ENCODE peak calls at places on chromosome 21, in four cellular contexts. One of them, this sample, is unnamed.
A peak's percentile ranks its signal among the peaks of the same experiment; 100 is the strongest.

GRCh38 chr21:34900376-34900775 is 148.7 kb downstream of the RUNX1 start:
- DNase-seq in ovary: no peak
- DNase-seq in K562: no peak
- DNase-seq in suprapubic skin: no peak
- DNase-seq in this sample: no peak

GRCh38 chr21:16086121-16086520 is 356.3 kb downstream of the USP25 start:
- DNase-seq in ovary: no peak
- DNase-seq in K562: no peak
- DNase-seq in suprapubic skin: no peak
- DNase-seq in this sample: no peak

GRCh38 chr21:23475518-23476189 is 2131.6 kb downstream of the MRPL39 start:
- DNase-seq in ovary: no peak
- DNase-seq in K562: no peak
- DNase-seq in suprapubic skin: no peak
- DNase-seq in this sample: no peak

GRCh38 chr21:25776440-25776839 is 41.7 kb downstream of the GABPA start:
- DNase-seq in ovary: no peak
- DNase-seq in K562: no peak
- DNase-seq in suprapubic skin: no peak
- DNase-seq in this sample: no peak

GRCh38 chr21:34644815-34645214 is 24.0 kb upstream of the CLIC6 start:
- DNase-seq in ovary: no peak
- DNase-seq in K562: no peak
- DNase-seq in suprapubic skin: no peak
- DNase-seq in this sample: no peak

GRCh38 chr21:31911138-31911907 is 38.5 kb downstream of the HUNK start:
- DNase-seq in ovary: no peak
- DNase-seq in K562: no peak
- DNase-seq in suprapubic skin: no peak
- DNase-seq in this sample: no peak

GRCh38 chr21:25375675-25376074 is 231.6 kb downstream of the MRPL39 start:
- DNase-seq in ovary: no peak
- DNase-seq in K562: no peak
- DNase-seq in suprapubic skin: no peak
- DNase-seq in this sample: no peak

GRCh38 chr21:41282412-41282811 is 34.2 kb upstream of the FAM3B start:
- DNase-seq in ovary: no peak
- DNase-seq in K562: no peak
- DNase-seq in suprapubic skin: no peak
- DNase-seq in this sample: no peak

GRCh38 chr21:28439852-28440251 is 552.8 kb downstream of the LTN1 start:
- DNase-seq in ovary: no peak
- DNase-seq in K562: no peak
- DNase-seq in suprapubic skin: no peak
- DNase-seq in this sample: no peak

GRCh38 chr21:38875694-38876492 is 70.2 kb downstream of the ETS2 start:
- DNase-seq in ovary: no peak
- DNase-seq in K562: no peak
- DNase-seq in suprapubic skin: no peak
- DNase-seq in this sample: no peak

GRCh38 chr21:32182449-32182848 is 96.4 kb downstream of the MIS18A start:
- DNase-seq in ovary: no peak
- DNase-seq in K562: no peak
- DNase-seq in suprapubic skin: no peak
- DNase-seq in this sample: no peak

GRCh38 chr21:39137248-39138186 is 45.7 kb downstream of the PSMG1 start:
- DNase-seq in ovary: peak; percentile 42
- DNase-seq in K562: peak; percentile 32
- DNase-seq in suprapubic skin: no peak
- DNase-seq in this sample: no peak

GRCh38 chr21:28256420-28256831 is 736.3 kb downstream of the LTN1 start:
- DNase-seq in ovary: no peak
- DNase-seq in K562: no peak
- DNase-seq in suprapubic skin: no peak
- DNase-seq in this sample: no peak

GRCh38 chr21:42524341-42525227 is 10.9 kb downstream of the SLC37A1 start:
- DNase-seq in ovary: peak; percentile 85
- DNase-seq in K562: no peak
- DNase-seq in suprapubic skin: peak; percentile 84
- DNase-seq in this sample: peak; percentile 76

GRCh38 chr21:26732442-26733221 is 112.6 kb downstream of the ADAMTS1 start:
- DNase-seq in ovary: peak; percentile 63
- DNase-seq in K562: no peak
- DNase-seq in suprapubic skin: no peak
- DNase-seq in this sample: peak; percentile 56

GRCh38 chr21:15455819-15456462 is 273.8 kb upstream of the USP25 start:
- DNase-seq in ovary: no peak
- DNase-seq in K562: no peak
- DNase-seq in suprapubic skin: no peak
- DNase-seq in this sample: no peak

GRCh38 chr21:24759348-24760118 is 847.7 kb downstream of the MRPL39 start:
- DNase-seq in ovary: no peak
- DNase-seq in K562: no peak
- DNase-seq in suprapubic skin: no peak
- DNase-seq in this sample: no peak

GRCh38 chr21:31418355-31419001 is 74.4 kb upstream of the TIAM1 start:
- DNase-seq in ovary: no peak
- DNase-seq in K562: no peak
- DNase-seq in suprapubic skin: no peak
- DNase-seq in this sample: no peak

GRCh38 chr21:34674467-34674866 is 5.7 kb downstream of the CLIC6 start:
- DNase-seq in ovary: no peak
- DNase-seq in K562: no peak
- DNase-seq in suprapubic skin: no peak
- DNase-seq in this sample: no peak

GRCh38 chr21:39051561-39051949 is 131.7 kb downstream of the PSMG1 start:
- DNase-seq in ovary: no peak
- DNase-seq in K562: no peak
- DNase-seq in suprapubic skin: no peak
- DNase-seq in this sample: no peak

GRCh38 chr21:41029573-41029972 is 138.4 kb upstream of the BACE2 start:
- DNase-seq in ovary: no peak
- DNase-seq in K562: no peak
- DNase-seq in suprapubic skin: no peak
- DNase-seq in this sample: no peak

GRCh38 chr21:34996304-34997081 is 52.6 kb downstream of the RUNX1 start:
- DNase-seq in ovary: no peak
- DNase-seq in K562: peak; percentile 60
- DNase-seq in suprapubic skin: no peak
- DNase-seq in this sample: no peak

GRCh38 chr21:42733874-42734273 is 80.5 kb downstream of the PDE9A start:
- DNase-seq in ovary: no peak
- DNase-seq in K562: no peak
- DNase-seq in suprapubic skin: peak; percentile 15
- DNase-seq in this sample: no peak

GRCh38 chr21:42362700-42363099 is 3.6 kb downstream of the TFF1 start:
- DNase-seq in ovary: no peak
- DNase-seq in K562: no peak
- DNase-seq in suprapubic skin: no peak
- DNase-seq in this sample: no peak

GRCh38 chr21:42614811-42615342 is 38.5 kb upstream of the PDE9A start:
- DNase-seq in ovary: no peak
- DNase-seq in K562: no peak
- DNase-seq in suprapubic skin: peak; percentile 77
- DNase-seq in this sample: no peak

GRCh38 chr21:34812510-34813265 is 143.9 kb downstream of the CLIC6 start:
- DNase-seq in ovary: no peak
- DNase-seq in K562: no peak
- DNase-seq in suprapubic skin: no peak
- DNase-seq in this sample: no peak

GRCh38 chr21:46621457-46622182 is 13.9 kb upstream of the PRMT2 start:
- DNase-seq in ovary: no peak
- DNase-seq in K562: no peak
- DNase-seq in suprapubic skin: no peak
- DNase-seq in this sample: no peak

GRCh38 chr21:41506526-41507520 is 1.1 kb downstream of the TMPRSS2 start:
- DNase-seq in ovary: no peak
- DNase-seq in K562: no peak
- DNase-seq in suprapubic skin: no peak
- DNase-seq in this sample: peak; percentile 85

GRCh38 chr21:38760017-38760761 is 45.5 kb upstream of the ETS2 start:
- DNase-seq in ovary: no peak
- DNase-seq in K562: no peak
- DNase-seq in suprapubic skin: no peak
- DNase-seq in this sample: no peak

GRCh38 chr21:39397651-39398385 is 47.8 kb downstream of the LCA5L start:
- DNase-seq in ovary: no peak
- DNase-seq in K562: no peak
- DNase-seq in suprapubic skin: no peak
- DNase-seq in this sample: no peak

GRCh38 chr21:31360717-31361116 is 16.7 kb upstream of the TIAM1 start:
- DNase-seq in ovary: no peak
- DNase-seq in K562: no peak
- DNase-seq in suprapubic skin: no peak
- DNase-seq in this sample: no peak

GRCh38 chr21:35236090-35236489 is 187.0 kb upstream of the RUNX1 start:
- DNase-seq in ovary: no peak
- DNase-seq in K562: no peak
- DNase-seq in suprapubic skin: no peak
- DNase-seq in this sample: no peak

GRCh38 chr21:26374817-26375216 is 198.3 kb downstream of the CYYR1 start:
- DNase-seq in ovary: no peak
- DNase-seq in K562: no peak
- DNase-seq in suprapubic skin: no peak
- DNase-seq in this sample: no peak

GRCh38 chr21:34794686-34795085 is 125.9 kb downstream of the CLIC6 start:
- DNase-seq in ovary: no peak
- DNase-seq in K562: no peak
- DNase-seq in suprapubic skin: no peak
- DNase-seq in this sample: no peak

GRCh38 chr21:35070436-35070835 is 21.3 kb upstream of the RUNX1 start:
- DNase-seq in ovary: no peak
- DNase-seq in K562: no peak
- DNase-seq in suprapubic skin: no peak
- DNase-seq in this sample: no peak

GRCh38 chr21:26070822-26071425 is 99.6 kb downstream of the APP start:
- DNase-seq in ovary: peak; percentile 56
- DNase-seq in K562: no peak
- DNase-seq in suprapubic skin: no peak
- DNase-seq in this sample: peak; percentile 40

GRCh38 chr21:43778469-43779335 is 2.6 kb upstream of the CSTB start:
- DNase-seq in ovary: no peak
- DNase-seq in K562: no peak
- DNase-seq in suprapubic skin: no peak
- DNase-seq in this sample: no peak
- TF ChIP-seq POLR2A in ovary: no peak
- TF ChIP-seq POLR2A in K562: no peak
- TF ChIP-seq POLR2A in suprapubic skin: no peak
- TF ChIP-seq POLR2A in this sample: no peak

DNA sequence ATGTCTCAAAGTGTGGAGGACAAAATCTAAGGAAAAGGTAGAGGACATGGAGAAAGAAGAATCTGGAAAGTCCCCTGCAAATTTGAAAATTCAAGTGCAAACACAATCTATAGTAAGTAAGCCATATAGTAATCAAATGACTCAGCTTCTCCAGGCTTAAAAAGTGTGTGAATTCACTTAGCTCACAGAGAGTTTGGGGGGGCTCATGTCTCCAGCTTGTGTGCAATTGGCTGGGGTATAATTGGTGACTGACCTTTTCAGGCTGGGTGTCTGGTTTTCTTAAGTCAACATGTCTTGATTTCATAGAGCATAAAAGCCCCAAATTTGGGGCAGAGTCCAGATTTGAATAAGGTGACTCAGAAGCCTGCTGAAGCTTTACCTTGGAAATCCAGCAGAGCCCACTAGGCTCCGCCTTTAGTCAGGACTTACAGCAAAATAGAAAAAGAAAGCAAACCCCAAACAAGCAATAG is 8.6 kb downstream of the CLDN14 start:
- DNase-seq in ovary: no peak
- DNase-seq in K562: no peak
- DNase-seq in suprapubic skin: no peak
- DNase-seq in this sample: no peak
- TF ChIP-seq EP300 in ovary: no peak
- TF ChIP-seq EP300 in K562: no peak
- TF ChIP-seq EP300 in suprapubic skin: no peak
- TF ChIP-seq EP300 in this sample: no peak

DNA sequence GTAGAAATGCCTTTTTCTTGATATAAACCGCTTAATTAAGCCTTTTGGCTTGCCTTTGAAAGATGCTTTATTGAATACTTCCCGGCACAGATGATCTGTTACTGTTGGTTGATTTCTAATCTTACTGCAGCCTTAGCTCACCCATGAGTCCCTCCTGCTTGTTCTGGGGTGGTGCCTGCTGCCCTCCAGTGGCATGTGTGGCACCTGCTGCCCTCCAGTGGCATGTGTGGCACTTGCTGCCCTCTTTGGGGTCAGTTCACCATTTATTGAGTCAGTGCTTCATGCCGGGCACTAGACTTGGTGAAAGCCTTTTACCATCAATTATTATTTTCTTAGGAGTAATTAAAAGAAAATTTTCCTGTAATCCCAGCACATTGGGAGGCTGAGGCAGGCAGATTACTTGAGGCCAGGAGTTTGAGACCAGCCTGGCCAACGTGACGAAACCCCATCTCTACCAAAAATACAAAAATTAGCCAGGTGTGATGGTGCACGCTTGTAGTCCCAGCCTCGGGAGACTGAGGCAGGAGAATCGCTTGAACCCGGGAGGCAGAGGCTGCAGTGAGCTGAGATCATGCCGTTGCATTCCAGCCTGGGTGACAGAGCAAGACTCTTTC is 54.3 kb downstream of the ADARB1 start:
- DNase-seq in ovary: no peak
- DNase-seq in K562: no peak
- DNase-seq in suprapubic skin: no peak
- DNase-seq in this sample: peak; percentile 78
- H3K27ac ChIP-seq in ovary: no peak overlapping the region
- H3K27ac ChIP-seq in K562: no peak overlapping the region
- H3K27ac ChIP-seq in suprapubic skin: peak overlapping the region; percentile 0
- H3K27ac ChIP-seq in this sample: peak overlapping the region; percentile 59

DNA sequence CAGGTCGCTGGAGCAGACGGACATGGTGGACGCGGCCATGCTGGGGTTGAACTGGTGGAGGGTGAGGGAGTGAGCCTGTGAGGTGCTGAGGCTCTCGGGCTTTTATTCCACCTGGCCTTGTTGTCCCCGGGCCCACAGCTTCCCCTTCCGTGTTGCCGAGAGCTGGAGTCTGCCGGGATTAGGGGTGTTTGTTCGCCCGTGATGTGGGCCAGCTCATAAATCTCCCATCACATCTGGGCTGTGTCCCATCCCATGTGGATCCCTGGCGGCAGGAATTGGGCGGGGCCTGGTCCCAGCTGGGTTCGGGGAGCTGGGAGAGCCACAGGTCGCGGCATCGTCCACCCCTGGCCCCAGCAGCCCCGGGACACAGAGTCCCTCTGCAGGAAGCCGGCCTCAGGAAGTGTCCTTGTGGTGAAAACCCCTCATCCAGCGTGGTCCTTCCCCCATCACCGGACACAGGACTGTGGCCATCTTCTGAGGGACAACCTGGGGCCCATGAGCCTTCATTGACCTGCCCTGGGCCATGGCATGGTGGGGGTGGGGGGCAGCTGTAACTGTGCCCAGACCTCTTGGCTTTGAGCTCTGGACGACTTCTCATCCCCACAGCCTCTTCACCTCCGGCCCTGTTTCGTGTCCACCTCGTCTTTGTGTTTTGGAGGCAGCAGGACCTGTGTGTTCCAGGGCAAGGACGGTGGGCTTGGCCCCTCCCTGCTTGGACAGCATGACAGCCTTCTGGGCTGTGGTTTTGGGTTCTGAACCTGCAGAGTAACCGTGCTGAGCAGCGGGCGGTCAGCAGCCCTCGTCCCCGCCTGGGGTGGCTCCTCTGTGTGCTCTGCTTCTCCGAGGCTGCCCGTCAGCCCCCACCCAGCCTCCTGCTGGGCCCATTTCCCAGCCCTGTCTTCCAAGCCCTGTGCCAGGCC is at the start of gene KRTAP10-6:
- DNase-seq in ovary: no peak
- DNase-seq in K562: no peak
- DNase-seq in suprapubic skin: peak; percentile 72
- DNase-seq in this sample: no peak
- TF ChIP-seq POLR2A in ovary: no peak
- TF ChIP-seq POLR2A in K562: no peak
- TF ChIP-seq POLR2A in suprapubic skin: no peak
- TF ChIP-seq POLR2A in this sample: no peak

This sample was measured in upper lobe of left lung.